ENCODE peak calls at places on chromosome 13, in eight cellular contexts. One of them, this sample, is unnamed.

GRCh38 chr13:67048793-67049150 is 181.4 kb downstream of the PCDH9 start:
- DNase-seq in GM12865: no peak
- DNase-seq in stomach: no peak
- DNase-seq in fibroblast of lung: peak
- DNase-seq in heart right ventricle: peak
- DNase-seq in Caco-2: no peak
- DNase-seq in tibial nerve: no peak
- DNase-seq in MM.1S: no peak
- DNase-seq in this sample: peak

GRCh38 chr13:113648218-113648615 is 9.8 kb downstream of the ATP4B start:
- DNase-seq in fibroblast of lung: no peak
- DNase-seq in Caco-2: no peak
- DNase-seq in tibial nerve: no peak
- DNase-seq in stomach: peak
- DNase-seq in MM.1S: no peak
- DNase-seq in GM12865: no peak
- DNase-seq in heart right ventricle: no peak
- DNase-seq in this sample: no peak

GRCh38 chr13:80006940-80007339 is 334.0 kb downstream of the SPRY2 start:
- DNase-seq in stomach: no peak
- DNase-seq in heart right ventricle: no peak
- DNase-seq in MM.1S: no peak
- DNase-seq in GM12865: no peak
- DNase-seq in fibroblast of lung: no peak
- DNase-seq in tibial nerve: no peak
- DNase-seq in Caco-2: no peak
- DNase-seq in this sample: no peak

GRCh38 chr13:65959305-65959704 is 1270.8 kb downstream of the PCDH9 start:
- DNase-seq in Caco-2: no peak
- DNase-seq in fibroblast of lung: no peak
- DNase-seq in heart right ventricle: no peak
- DNase-seq in MM.1S: no peak
- DNase-seq in tibial nerve: no peak
- DNase-seq in GM12865: no peak
- DNase-seq in stomach: no peak
- DNase-seq in this sample: peak

GRCh38 chr13:43953370-43953769 is 73.7 kb downstream of the LACC1 start:
- DNase-seq in heart right ventricle: no peak
- DNase-seq in fibroblast of lung: no peak
- DNase-seq in Caco-2: no peak
- DNase-seq in tibial nerve: no peak
- DNase-seq in stomach: no peak
- DNase-seq in MM.1S: no peak
- DNase-seq in GM12865: no peak
- DNase-seq in this sample: no peak

GRCh38 chr13:43686557-43686956 is 100.2 kb downstream of the ENOX1 start:
- DNase-seq in fibroblast of lung: peak
- DNase-seq in stomach: no peak
- DNase-seq in Caco-2: peak
- DNase-seq in GM12865: no peak
- DNase-seq in heart right ventricle: peak
- DNase-seq in MM.1S: no peak
- DNase-seq in tibial nerve: no peak
- DNase-seq in this sample: peak

GRCh38 chr13:40631605-40632004 is 34.8 kb downstream of the FOXO1 start:
- DNase-seq in stomach: no peak
- DNase-seq in fibroblast of lung: no peak
- DNase-seq in MM.1S: no peak
- DNase-seq in tibial nerve: no peak
- DNase-seq in heart right ventricle: no peak
- DNase-seq in GM12865: no peak
- DNase-seq in Caco-2: no peak
- DNase-seq in this sample: no peak

GRCh38 chr13:30119476-30119875 is 187.9 kb downstream of the KATNAL1 start:
- DNase-seq in fibroblast of lung: peak
- DNase-seq in MM.1S: no peak
- DNase-seq in tibial nerve: no peak
- DNase-seq in stomach: no peak
- DNase-seq in heart right ventricle: no peak
- DNase-seq in GM12865: peak
- DNase-seq in Caco-2: no peak
- DNase-seq in this sample: peak

GRCh38 chr13:44092053-44092452 is 212.3 kb downstream of the LACC1 start:
- DNase-seq in GM12865: no peak
- DNase-seq in heart right ventricle: no peak
- DNase-seq in Caco-2: no peak
- DNase-seq in tibial nerve: no peak
- DNase-seq in stomach: no peak
- DNase-seq in MM.1S: no peak
- DNase-seq in fibroblast of lung: peak
- DNase-seq in this sample: no peak

GRCh38 chr13:44197791-44198770 is 175.5 kb upstream of the SERP2 start:
- DNase-seq in GM12865: peak
- DNase-seq in stomach: no peak
- DNase-seq in heart right ventricle: no peak
- DNase-seq in fibroblast of lung: peak
- DNase-seq in MM.1S: peak
- DNase-seq in tibial nerve: no peak
- DNase-seq in Caco-2: no peak
- DNase-seq in this sample: no peak

GRCh38 chr13:31334547-31334946 is 134.8 kb downstream of the B3GLCT start:
- DNase-seq in tibial nerve: no peak
- DNase-seq in GM12865: no peak
- DNase-seq in Caco-2: no peak
- DNase-seq in stomach: no peak
- DNase-seq in MM.1S: no peak
- DNase-seq in fibroblast of lung: no peak
- DNase-seq in heart right ventricle: no peak
- DNase-seq in this sample: no peak

GRCh38 chr13:31331051-31331450 is 131.3 kb downstream of the B3GLCT start:
- DNase-seq in GM12865: no peak
- DNase-seq in heart right ventricle: no peak
- DNase-seq in fibroblast of lung: no peak
- DNase-seq in Caco-2: no peak
- DNase-seq in stomach: no peak
- DNase-seq in tibial nerve: no peak
- DNase-seq in MM.1S: no peak
- DNase-seq in this sample: no peak

DNA sequence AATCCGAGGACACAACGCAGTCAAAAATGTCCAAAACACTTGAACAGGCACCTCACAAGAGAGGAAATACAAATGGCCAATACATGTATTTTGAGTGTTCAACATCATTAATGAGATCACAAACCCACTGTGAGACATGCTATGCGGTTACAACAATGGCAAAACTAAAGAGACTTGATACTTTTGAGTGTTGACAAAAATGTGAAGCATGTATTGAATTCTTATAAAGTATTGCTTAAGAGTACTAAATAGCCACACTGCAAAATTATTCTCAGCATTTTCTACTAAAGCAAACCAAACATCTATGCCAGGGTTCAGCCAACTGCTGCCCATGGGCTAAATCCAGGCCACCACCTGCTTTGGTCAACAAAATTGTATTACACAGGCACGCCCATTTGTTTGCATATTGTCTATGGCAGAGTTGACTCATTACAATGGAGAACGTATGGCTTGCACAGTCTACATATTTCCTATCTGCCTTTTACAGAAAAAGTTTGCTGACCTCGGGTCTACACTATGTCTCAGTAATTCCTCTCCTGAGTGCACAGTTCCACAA is 135.3 kb downstream of the B3GLCT start:
- DNase-seq in GM12865: no peak
- DNase-seq in Caco-2: no peak
- DNase-seq in stomach: no peak
- DNase-seq in tibial nerve: no peak
- DNase-seq in fibroblast of lung: no peak
- DNase-seq in heart right ventricle: no peak
- DNase-seq in MM.1S: no peak
- DNase-seq in this sample: no peak
- TF ChIP-seq CTCF in GM12865: no peak
- TF ChIP-seq CTCF in Caco-2: no peak
- TF ChIP-seq CTCF in stomach: no peak
- TF ChIP-seq CTCF in tibial nerve: no peak
- TF ChIP-seq CTCF in fibroblast of lung: no peak
- TF ChIP-seq CTCF in heart right ventricle: no peak
- TF ChIP-seq CTCF in MM.1S: no peak
- TF ChIP-seq CTCF in this sample: no peak

GRCh38 chr13:98676239-98676638 is 76.2 kb downstream of the SLC15A1 start:
- DNase-seq in Caco-2: no peak
- DNase-seq in heart right ventricle: no peak
- DNase-seq in MM.1S: no peak
- DNase-seq in tibial nerve: no peak
- DNase-seq in GM12865: no peak
- DNase-seq in stomach: no peak
- DNase-seq in fibroblast of lung: no peak
- DNase-seq in this sample: no peak

GRCh38 chr13:98674968-98675528 is 77.4 kb downstream of the SLC15A1 start:
- DNase-seq in tibial nerve: no peak
- DNase-seq in Caco-2: no peak
- DNase-seq in MM.1S: no peak
- DNase-seq in heart right ventricle: no peak
- DNase-seq in stomach: no peak
- DNase-seq in fibroblast of lung: no peak
- DNase-seq in GM12865: no peak
- DNase-seq in this sample: no peak

GRCh38 chr13:98675837-98676236 is 76.6 kb downstream of the SLC15A1 start:
- DNase-seq in fibroblast of lung: no peak
- DNase-seq in tibial nerve: no peak
- DNase-seq in Caco-2: no peak
- DNase-seq in heart right ventricle: no peak
- DNase-seq in MM.1S: no peak
- DNase-seq in GM12865: no peak
- DNase-seq in stomach: no peak
- DNase-seq in this sample: no peak

GRCh38 chr13:98677398-98677797 is 75.1 kb downstream of the SLC15A1 start:
- DNase-seq in Caco-2: no peak
- DNase-seq in tibial nerve: no peak
- DNase-seq in GM12865: no peak
- DNase-seq in fibroblast of lung: peak
- DNase-seq in MM.1S: no peak
- DNase-seq in stomach: no peak
- DNase-seq in heart right ventricle: no peak
- DNase-seq in this sample: peak

DNA sequence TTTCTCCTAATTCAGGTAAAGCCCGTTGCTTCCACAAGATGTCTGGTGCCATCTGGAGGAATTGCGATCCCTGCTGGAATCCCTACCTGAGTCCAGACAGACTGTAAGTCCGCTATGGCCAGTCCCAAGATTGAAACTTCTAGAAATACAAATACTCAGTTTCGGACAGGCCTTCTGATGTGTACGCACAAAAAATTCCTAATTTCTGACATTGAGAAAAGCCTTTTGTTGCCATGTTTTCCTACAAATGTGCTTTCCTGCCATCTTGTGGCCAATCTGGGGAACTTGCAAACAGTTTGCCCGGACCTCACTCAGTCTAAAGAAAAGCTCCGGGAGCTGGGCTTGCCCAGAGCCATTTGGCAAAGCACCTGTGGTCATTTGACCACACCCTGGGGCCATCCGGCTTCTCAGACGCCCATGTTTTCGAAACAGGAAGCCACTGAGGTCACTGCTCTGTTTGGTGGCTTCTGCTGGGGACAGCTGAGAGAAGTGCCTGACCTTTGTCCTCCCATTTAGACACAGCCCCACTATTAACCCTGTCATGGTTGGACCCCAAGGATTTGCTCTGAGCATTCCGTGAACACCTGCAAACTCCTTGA is 79.4 kb downstream of the SLC15A1 start:
- DNase-seq in GM12865: peak
- DNase-seq in MM.1S: peak
- DNase-seq in fibroblast of lung: peak
- DNase-seq in Caco-2: peak
- DNase-seq in tibial nerve: peak
- DNase-seq in stomach: peak
- DNase-seq in heart right ventricle: peak
- DNase-seq in this sample: peak
- TF ChIP-seq CTCF in GM12865: peak
- TF ChIP-seq CTCF in MM.1S: peak
- TF ChIP-seq CTCF in fibroblast of lung: peak
- TF ChIP-seq CTCF in Caco-2: peak
- TF ChIP-seq CTCF in tibial nerve: peak
- TF ChIP-seq CTCF in stomach: no peak
- TF ChIP-seq CTCF in heart right ventricle: peak
- TF ChIP-seq CTCF in this sample: peak

GRCh38 chr13:51832471-51833152 is 12.4 kb downstream of the TMEM272 start:
- DNase-seq in Caco-2: no peak
- DNase-seq in heart right ventricle: peak
- DNase-seq in fibroblast of lung: peak
- DNase-seq in tibial nerve: peak
- DNase-seq in stomach: no peak
- DNase-seq in MM.1S: no peak
- DNase-seq in GM12865: peak
- DNase-seq in this sample: no peak
- TF ChIP-seq CTCF in Caco-2: peak
- TF ChIP-seq CTCF in heart right ventricle: peak
- TF ChIP-seq CTCF in fibroblast of lung: peak
- TF ChIP-seq CTCF in tibial nerve: peak
- TF ChIP-seq CTCF in stomach: no peak
- TF ChIP-seq CTCF in MM.1S: peak
- TF ChIP-seq CTCF in GM12865: peak
- TF ChIP-seq CTCF in this sample: peak

GRCh38 chr13:98333481-98333880 is 156.4 kb upstream of the RNF113B start:
- DNase-seq in Caco-2: no peak
- DNase-seq in stomach: no peak
- DNase-seq in MM.1S: no peak
- DNase-seq in fibroblast of lung: no peak
- DNase-seq in GM12865: no peak
- DNase-seq in tibial nerve: no peak
- DNase-seq in heart right ventricle: no peak
- DNase-seq in this sample: no peak

GRCh38 chr13:98334620-98335205 is 157.6 kb upstream of the RNF113B start:
- DNase-seq in tibial nerve: no peak
- DNase-seq in stomach: no peak
- DNase-seq in MM.1S: no peak
- DNase-seq in GM12865: no peak
- DNase-seq in Caco-2: no peak
- DNase-seq in fibroblast of lung: no peak
- DNase-seq in heart right ventricle: no peak
- DNase-seq in this sample: no peak

GRCh38 chr13:98332222-98332621 is 155.2 kb upstream of the RNF113B start:
- DNase-seq in stomach: no peak
- DNase-seq in MM.1S: no peak
- DNase-seq in GM12865: no peak
- DNase-seq in tibial nerve: no peak
- DNase-seq in heart right ventricle: no peak
- DNase-seq in Caco-2: no peak
- DNase-seq in fibroblast of lung: no peak
- DNase-seq in this sample: no peak

GRCh38 chr13:98335721-98336120 is 158.7 kb upstream of the RNF113B start:
- DNase-seq in tibial nerve: no peak
- DNase-seq in heart right ventricle: no peak
- DNase-seq in GM12865: no peak
- DNase-seq in fibroblast of lung: no peak
- DNase-seq in MM.1S: no peak
- DNase-seq in Caco-2: no peak
- DNase-seq in stomach: no peak
- DNase-seq in this sample: no peak

DNA sequence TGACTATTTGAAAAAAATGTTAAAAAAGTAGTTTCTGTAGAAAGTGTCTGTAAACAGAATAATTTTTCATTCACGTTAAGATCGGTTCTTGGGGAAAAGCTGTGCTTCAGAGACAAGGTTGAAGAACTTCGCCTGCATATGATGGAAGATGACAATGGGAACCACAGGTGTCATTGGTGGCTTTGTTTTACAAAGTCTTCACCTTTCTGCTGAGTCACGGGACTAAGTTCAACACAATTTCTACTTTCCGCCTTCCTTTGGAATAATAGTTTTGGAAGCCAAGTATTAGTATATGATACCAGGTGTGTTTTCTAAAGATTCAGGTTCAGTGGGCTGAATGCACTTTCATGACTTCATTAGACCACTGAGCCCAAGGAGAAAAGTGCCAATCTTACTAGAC is 155.6 kb upstream of the RNF113B start:
- DNase-seq in Caco-2: no peak
- DNase-seq in stomach: no peak
- DNase-seq in tibial nerve: no peak
- DNase-seq in GM12865: no peak
- DNase-seq in fibroblast of lung: no peak
- DNase-seq in heart right ventricle: no peak
- DNase-seq in MM.1S: no peak
- DNase-seq in this sample: no peak
- TF ChIP-seq CTCF in Caco-2: no peak
- TF ChIP-seq CTCF in stomach: no peak
- TF ChIP-seq CTCF in tibial nerve: no peak
- TF ChIP-seq CTCF in GM12865: no peak
- TF ChIP-seq CTCF in fibroblast of lung: no peak
- TF ChIP-seq CTCF in heart right ventricle: no peak
- TF ChIP-seq CTCF in MM.1S: no peak
- TF ChIP-seq CTCF in this sample: no peak